ENCODE peak calls at places on chromosomes 5 and 9, in five cellular contexts. One of them, this sample, is unnamed.
A peak's percentile ranks its signal among the peaks of the same experiment; 100 is the strongest.

GRCh38 chr5:76074487-76074886 is 8.7 kb upstream of the SV2C start:
- DNase-seq in cardiac fibroblast: no peak
- DNase-seq in CD4-positive, alpha-beta T cell: no peak
- DNase-seq in mesothelial cell of epicardium: no peak
- DNase-seq in fibroblast of the aortic adventitia: no peak
- DNase-seq in this sample: peak; percentile 31

GRCh38 chr9:35612843-35613242 is 5.4 kb downstream of the CD72 start:
- DNase-seq in CD4-positive, alpha-beta T cell: no peak
- DNase-seq in mesothelial cell of epicardium: no peak
- DNase-seq in fibroblast of the aortic adventitia: no peak
- DNase-seq in cardiac fibroblast: no peak
- DNase-seq in this sample: no peak

GRCh38 chr9:700365-701282 is 140.9 kb upstream of the DMRT1 start:
- DNase-seq in cardiac fibroblast: no peak
- DNase-seq in mesothelial cell of epicardium: no peak
- DNase-seq in fibroblast of the aortic adventitia: no peak
- DNase-seq in CD4-positive, alpha-beta T cell: no peak
- DNase-seq in this sample: no peak

GRCh38 chr9:129311638-129312037 is 133.6 kb upstream of the IER5L start:
- DNase-seq in cardiac fibroblast: no peak
- DNase-seq in fibroblast of the aortic adventitia: no peak
- DNase-seq in CD4-positive, alpha-beta T cell: no peak
- DNase-seq in mesothelial cell of epicardium: peak; percentile 14
- DNase-seq in this sample: no peak

GRCh38 chr5:175609504-175609903 is 48.4 kb upstream of the HRH2 start:
- DNase-seq in cardiac fibroblast: no peak
- DNase-seq in CD4-positive, alpha-beta T cell: no peak
- DNase-seq in fibroblast of the aortic adventitia: no peak
- DNase-seq in mesothelial cell of epicardium: no peak
- DNase-seq in this sample: no peak

GRCh38 chr9:37218800-37219425 is 98.5 kb downstream of the ZCCHC7 start:
- DNase-seq in cardiac fibroblast: peak; percentile 26
- DNase-seq in CD4-positive, alpha-beta T cell: no peak
- DNase-seq in mesothelial cell of epicardium: no peak
- DNase-seq in fibroblast of the aortic adventitia: peak; percentile 15
- DNase-seq in this sample: peak; percentile 6

GRCh38 chr5:73096239-73096575 is 24.2 kb upstream of the TMEM171 start:
- DNase-seq in CD4-positive, alpha-beta T cell: no peak
- DNase-seq in mesothelial cell of epicardium: no peak
- DNase-seq in fibroblast of the aortic adventitia: no peak
- DNase-seq in cardiac fibroblast: no peak
- DNase-seq in this sample: no peak

GRCh38 chr9:131410051-131410491 is 16.2 kb downstream of the PRRC2B start:
- DNase-seq in mesothelial cell of epicardium: no peak
- DNase-seq in fibroblast of the aortic adventitia: peak; percentile 32
- DNase-seq in cardiac fibroblast: peak; percentile 52
- DNase-seq in CD4-positive, alpha-beta T cell: no peak
- DNase-seq in this sample: no peak

GRCh38 chr5:88957000-88957399 is 74.0 kb upstream of the MEF2C start:
- DNase-seq in fibroblast of the aortic adventitia: no peak
- DNase-seq in cardiac fibroblast: no peak
- DNase-seq in mesothelial cell of epicardium: no peak
- DNase-seq in CD4-positive, alpha-beta T cell: no peak
- DNase-seq in this sample: no peak

GRCh38 chr9:76353280-76353679 is 40.9 kb downstream of the RFK start:
- DNase-seq in mesothelial cell of epicardium: no peak
- DNase-seq in cardiac fibroblast: no peak
- DNase-seq in CD4-positive, alpha-beta T cell: no peak
- DNase-seq in fibroblast of the aortic adventitia: no peak
- DNase-seq in this sample: no peak

GRCh38 chr9:114122628-114123027 is 23.5 kb upstream of the KIF12 start:
- DNase-seq in fibroblast of the aortic adventitia: no peak
- DNase-seq in cardiac fibroblast: no peak
- DNase-seq in CD4-positive, alpha-beta T cell: no peak
- DNase-seq in mesothelial cell of epicardium: no peak
- DNase-seq in this sample: no peak

GRCh38 chr5:75681125-75681830 is 36.0 kb downstream of the POC5 start:
- DNase-seq in fibroblast of the aortic adventitia: peak; percentile 76
- DNase-seq in CD4-positive, alpha-beta T cell: no peak
- DNase-seq in cardiac fibroblast: peak; percentile 66
- DNase-seq in mesothelial cell of epicardium: no peak
- DNase-seq in this sample: peak; percentile 46

GRCh38 chr9:72579190-72579589 is 57.8 kb downstream of the TMC1 start:
- DNase-seq in CD4-positive, alpha-beta T cell: no peak
- DNase-seq in cardiac fibroblast: peak; percentile 78
- DNase-seq in fibroblast of the aortic adventitia: peak; percentile 81
- DNase-seq in mesothelial cell of epicardium: no peak
- DNase-seq in this sample: peak; percentile 95

GRCh38 chr9:34869390-34869789 is 88.7 kb upstream of the PHF24 start:
- DNase-seq in cardiac fibroblast: peak; percentile 71
- DNase-seq in fibroblast of the aortic adventitia: peak; percentile 40
- DNase-seq in mesothelial cell of epicardium: no peak
- DNase-seq in CD4-positive, alpha-beta T cell: no peak
- DNase-seq in this sample: peak; percentile 47

GRCh38 chr9:129497837-129498450 is 123.0 kb downstream of the C9orf50 start:
- DNase-seq in CD4-positive, alpha-beta T cell: no peak
- DNase-seq in fibroblast of the aortic adventitia: no peak
- DNase-seq in cardiac fibroblast: no peak
- DNase-seq in mesothelial cell of epicardium: no peak
- DNase-seq in this sample: no peak

GRCh38 chr5:134515801-134516200 is 9.7 kb upstream of the JADE2 start:
- DNase-seq in cardiac fibroblast: no peak
- DNase-seq in CD4-positive, alpha-beta T cell: no peak
- DNase-seq in fibroblast of the aortic adventitia: no peak
- DNase-seq in mesothelial cell of epicardium: no peak
- DNase-seq in this sample: no peak

GRCh38 chr5:174052636-174053035 is 7.1 kb downstream of the NSG2 start:
- DNase-seq in fibroblast of the aortic adventitia: no peak
- DNase-seq in cardiac fibroblast: no peak
- DNase-seq in mesothelial cell of epicardium: no peak
- DNase-seq in CD4-positive, alpha-beta T cell: no peak
- DNase-seq in this sample: no peak

GRCh38 chr9:133727277-133727875 is 10.8 kb downstream of the SARDH start:
- DNase-seq in CD4-positive, alpha-beta T cell: no peak
- DNase-seq in fibroblast of the aortic adventitia: no peak
- DNase-seq in mesothelial cell of epicardium: no peak
- DNase-seq in cardiac fibroblast: no peak
- DNase-seq in this sample: no peak

GRCh38 chr9:34375901-34376595 is 650 bp downstream of the MYORG start:
- DNase-seq in mesothelial cell of epicardium: no peak
- DNase-seq in cardiac fibroblast: no peak
- DNase-seq in fibroblast of the aortic adventitia: peak; percentile 6
- DNase-seq in CD4-positive, alpha-beta T cell: peak; percentile 28
- DNase-seq in this sample: peak; percentile 61

GRCh38 chr5:43553381-43553780 is 3.5 kb downstream of the PAIP1 start:
- DNase-seq in cardiac fibroblast: peak; percentile 10
- DNase-seq in mesothelial cell of epicardium: no peak
- DNase-seq in fibroblast of the aortic adventitia: peak; percentile 9
- DNase-seq in CD4-positive, alpha-beta T cell: no peak
- DNase-seq in this sample: no peak

GRCh38 chr5:137710086-137710485 is 25.8 kb downstream of the KLHL3 start:
- DNase-seq in mesothelial cell of epicardium: no peak
- DNase-seq in cardiac fibroblast: peak; percentile 34
- DNase-seq in fibroblast of the aortic adventitia: no peak
- DNase-seq in CD4-positive, alpha-beta T cell: no peak
- DNase-seq in this sample: no peak

GRCh38 chr5:92944903-92945629 is 636.0 kb downstream of the NR2F1-AS1 start:
- DNase-seq in CD4-positive, alpha-beta T cell: no peak
- DNase-seq in mesothelial cell of epicardium: no peak
- DNase-seq in cardiac fibroblast: peak; percentile 85
- DNase-seq in fibroblast of the aortic adventitia: peak; percentile 72
- DNase-seq in this sample: peak; percentile 61

GRCh38 chr5:176846335-176847140 is 36.2 kb downstream of the UNC5A start:
- DNase-seq in cardiac fibroblast: no peak
- DNase-seq in CD4-positive, alpha-beta T cell: no peak
- DNase-seq in fibroblast of the aortic adventitia: no peak
- DNase-seq in mesothelial cell of epicardium: no peak
- DNase-seq in this sample: no peak

GRCh38 chr9:98801562-98801961 is 5.2 kb upstream of the ANKS6 start:
- DNase-seq in CD4-positive, alpha-beta T cell: no peak
- DNase-seq in fibroblast of the aortic adventitia: no peak
- DNase-seq in cardiac fibroblast: no peak
- DNase-seq in mesothelial cell of epicardium: no peak
- DNase-seq in this sample: no peak

GRCh38 chr5:75050415-75050814 is 1.9 kb downstream of the GCNT4 start:
- DNase-seq in mesothelial cell of epicardium: no peak
- DNase-seq in cardiac fibroblast: peak; percentile 31
- DNase-seq in CD4-positive, alpha-beta T cell: no peak
- DNase-seq in fibroblast of the aortic adventitia: no peak
- DNase-seq in this sample: peak; percentile 30

DNA sequence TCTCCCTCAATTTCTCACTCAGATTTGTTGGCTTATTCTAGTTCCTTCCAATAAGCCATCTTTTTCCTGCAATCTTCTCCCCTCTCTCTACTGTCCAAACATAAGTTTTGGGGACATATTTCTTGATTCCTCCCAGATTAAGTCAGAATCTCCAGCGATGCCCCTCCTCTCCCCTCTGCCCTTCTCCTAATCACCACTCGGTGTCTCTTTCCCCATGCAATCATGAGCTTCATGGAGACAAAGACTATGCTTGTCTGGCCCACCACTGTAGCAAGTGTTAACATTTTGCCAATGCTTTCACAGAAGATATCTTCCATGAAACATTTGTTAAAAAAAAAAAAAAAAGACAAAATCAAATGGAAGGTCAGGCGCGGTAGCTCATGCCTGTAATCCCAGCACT is 42.4 kb downstream of the PDE6A start:
- DNase-seq in CD4-positive, alpha-beta T cell: no peak
- DNase-seq in fibroblast of the aortic adventitia: no peak
- DNase-seq in mesothelial cell of epicardium: no peak
- DNase-seq in cardiac fibroblast: no peak
- DNase-seq in this sample: peak; percentile 49
- TF ChIP-seq CTCF in CD4-positive, alpha-beta T cell: no peak
- TF ChIP-seq CTCF in fibroblast of the aortic adventitia: no peak
- TF ChIP-seq CTCF in mesothelial cell of epicardium: no peak
- TF ChIP-seq CTCF in cardiac fibroblast: peak; percentile 19
- TF ChIP-seq CTCF in this sample: peak; percentile 13

GRCh38 chr5:61641748-61642565 is 309.9 kb downstream of the ZSWIM6 start:
- DNase-seq in cardiac fibroblast: no peak
- DNase-seq in fibroblast of the aortic adventitia: peak; percentile 28
- DNase-seq in mesothelial cell of epicardium: no peak
- DNase-seq in CD4-positive, alpha-beta T cell: no peak
- DNase-seq in this sample: no peak
- TF ChIP-seq CTCF in cardiac fibroblast: peak; percentile 16
- TF ChIP-seq CTCF in fibroblast of the aortic adventitia: peak; percentile 25
- TF ChIP-seq CTCF in mesothelial cell of epicardium: no peak
- TF ChIP-seq CTCF in CD4-positive, alpha-beta T cell: no peak
- TF ChIP-seq CTCF in this sample: no peak

GRCh38 chr9:100217536-100217935 is 118.5 kb downstream of the INVS start:
- DNase-seq in fibroblast of the aortic adventitia: no peak
- DNase-seq in CD4-positive, alpha-beta T cell: no peak
- DNase-seq in mesothelial cell of epicardium: no peak
- DNase-seq in cardiac fibroblast: no peak
- DNase-seq in this sample: no peak
- TF ChIP-seq CTCF in fibroblast of the aortic adventitia: no peak
- TF ChIP-seq CTCF in CD4-positive, alpha-beta T cell: no peak
- TF ChIP-seq CTCF in mesothelial cell of epicardium: no peak
- TF ChIP-seq CTCF in cardiac fibroblast: no peak
- TF ChIP-seq CTCF in this sample: no peak

GRCh38 chr5:149438711-149439132 is 59.6 kb upstream of the IL17B start:
- DNase-seq in fibroblast of the aortic adventitia: no peak
- DNase-seq in mesothelial cell of epicardium: no peak
- DNase-seq in CD4-positive, alpha-beta T cell: no peak
- DNase-seq in cardiac fibroblast: no peak
- DNase-seq in this sample: peak; percentile 93

GRCh38 chr5:149441986-149442385 is 62.9 kb upstream of the IL17B start:
- DNase-seq in CD4-positive, alpha-beta T cell: no peak
- DNase-seq in fibroblast of the aortic adventitia: no peak
- DNase-seq in cardiac fibroblast: no peak
- DNase-seq in mesothelial cell of epicardium: no peak
- DNase-seq in this sample: peak; percentile 38

GRCh38 chr5:149438281-149438680 is 59.2 kb upstream of the IL17B start:
- DNase-seq in cardiac fibroblast: no peak
- DNase-seq in mesothelial cell of epicardium: no peak
- DNase-seq in CD4-positive, alpha-beta T cell: no peak
- DNase-seq in fibroblast of the aortic adventitia: no peak
- DNase-seq in this sample: no peak

GRCh38 chr5:149441194-149441753 is 62.2 kb upstream of the IL17B start:
- DNase-seq in fibroblast of the aortic adventitia: no peak
- DNase-seq in CD4-positive, alpha-beta T cell: no peak
- DNase-seq in cardiac fibroblast: no peak
- DNase-seq in mesothelial cell of epicardium: no peak
- DNase-seq in this sample: no peak

DNA sequence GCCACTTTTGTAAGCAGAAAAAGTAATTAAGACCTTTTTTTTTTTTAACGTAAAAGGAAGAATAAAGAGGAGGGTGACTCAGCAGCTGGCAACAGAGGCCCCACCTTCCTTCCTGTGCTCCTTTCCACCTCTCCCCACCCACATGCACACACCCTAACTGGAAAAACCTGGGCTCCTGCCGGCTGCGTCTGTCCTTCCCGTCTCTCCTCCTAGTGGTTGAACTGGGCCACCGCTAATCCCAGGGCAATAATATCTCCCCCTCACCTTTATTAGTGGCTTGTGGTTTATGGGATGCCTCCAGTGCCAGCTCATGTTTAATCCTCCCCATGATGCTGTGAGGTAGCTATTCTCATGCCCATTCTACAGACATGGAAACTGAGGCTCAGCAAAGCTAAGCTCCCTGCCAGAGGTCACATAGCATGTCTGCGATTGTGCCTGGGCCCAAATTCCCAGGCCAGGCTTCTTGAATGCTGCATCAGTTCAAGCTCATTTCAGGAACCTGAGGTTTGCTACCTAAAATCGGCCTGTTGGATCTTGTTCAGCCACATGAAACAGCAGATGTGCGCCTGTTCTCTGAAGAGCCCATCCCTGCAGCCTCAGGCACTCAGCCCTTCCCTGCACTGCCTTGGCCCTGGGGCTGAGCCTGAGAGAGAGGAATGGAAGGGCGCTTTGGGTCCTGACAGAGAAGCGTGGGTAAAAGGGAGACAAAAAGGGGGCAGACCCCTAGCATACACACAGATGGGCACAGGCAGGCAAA is 61.0 kb upstream of the IL17B start:
- DNase-seq in cardiac fibroblast: peak; percentile 54
- DNase-seq in fibroblast of the aortic adventitia: no peak
- DNase-seq in mesothelial cell of epicardium: no peak
- DNase-seq in CD4-positive, alpha-beta T cell: no peak
- DNase-seq in this sample: peak; percentile 99
- TF ChIP-seq CTCF in cardiac fibroblast: peak; percentile 56
- TF ChIP-seq CTCF in fibroblast of the aortic adventitia: peak; percentile 39
- TF ChIP-seq CTCF in mesothelial cell of epicardium: no peak
- TF ChIP-seq CTCF in CD4-positive, alpha-beta T cell: no peak
- TF ChIP-seq CTCF in this sample: peak; percentile 74

GRCh38 chr9:109968702-109969450 is 188.9 kb downstream of the PALM2AKAP2 start:
- DNase-seq in cardiac fibroblast: peak; percentile 61
- DNase-seq in mesothelial cell of epicardium: no peak
- DNase-seq in fibroblast of the aortic adventitia: peak; percentile 41
- DNase-seq in CD4-positive, alpha-beta T cell: no peak
- DNase-seq in this sample: peak; percentile 26
- TF ChIP-seq CTCF in cardiac fibroblast: peak; percentile 34
- TF ChIP-seq CTCF in mesothelial cell of epicardium: no peak
- TF ChIP-seq CTCF in fibroblast of the aortic adventitia: peak; percentile 43
- TF ChIP-seq CTCF in CD4-positive, alpha-beta T cell: no peak
- TF ChIP-seq CTCF in this sample: peak; percentile 14

GRCh38 chr5:36777105-36777757 is 99.3 kb upstream of the NIPBL start:
- DNase-seq in mesothelial cell of epicardium: no peak
- DNase-seq in cardiac fibroblast: peak; percentile 40
- DNase-seq in CD4-positive, alpha-beta T cell: no peak
- DNase-seq in fibroblast of the aortic adventitia: peak; percentile 31
- DNase-seq in this sample: no peak
- TF ChIP-seq CTCF in mesothelial cell of epicardium: no peak
- TF ChIP-seq CTCF in cardiac fibroblast: peak; percentile 40
- TF ChIP-seq CTCF in CD4-positive, alpha-beta T cell: no peak
- TF ChIP-seq CTCF in fibroblast of the aortic adventitia: peak; percentile 48
- TF ChIP-seq CTCF in this sample: no peak